ENCODE peak calls at places on chromosome 2, in four cellular contexts. M, Z, B and J are unnamed samples.
A peak's percentile ranks its signal among the peaks of the same experiment; 100 is the strongest.

GRCh38 chr2:73053316-73054114 is 18.0 kb downstream of the SFXN5 start:
- DNase-seq in M (no peak), Z (no peak), B (no peak), J (no peak)

GRCh38 chr2:193584522-193584938 is 1389.8 kb upstream of the TMEFF2 start:
- DNase-seq in M (no peak), Z (no peak), B (no peak), J (peak; percentile 51)

GRCh38 chr2:25362564-25363145 is 20.9 kb upstream of the DNMT3A start:
- DNase-seq in M (no peak), Z (no peak), B (no peak), J (peak; percentile 37)

GRCh38 chr2:223532161-223532560 is 70.0 kb downstream of the SCG2 start:
- DNase-seq in M (no peak), Z (no peak), B (no peak), J (no peak)

GRCh38 chr2:179332903-179333302 is 68.3 kb upstream of the SESTD1 start:
- DNase-seq in M (no peak), Z (no peak), B (no peak), J (no peak)

GRCh38 chr2:85537600-85538506 is 1.1 kb upstream of the MAT2A start:
- DNase-seq in M (peak; percentile 26), Z (peak; percentile 74), B (peak; percentile 72), J (peak; percentile 85)

GRCh38 chr2:189082576-189082975 is 97.0 kb downstream of the COL5A2 start:
- DNase-seq in M (no peak), Z (no peak), B (no peak), J (no peak)

GRCh38 chr2:26737221-26737620 is 26.9 kb upstream of the SLC35F6 start:
- DNase-seq in M (no peak), Z (no peak), B (no peak), J (peak; percentile 41)

GRCh38 chr2:135913726-135914365 is 37.6 kb upstream of the MCM6 start:
- DNase-seq in M (peak; percentile 7), Z (peak; percentile 36), B (peak; percentile 66), J (peak; percentile 38)

GRCh38 chr2:61135510-61135909 is 26.5 kb upstream of the C2orf74 start:
- DNase-seq in M (peak; percentile 51), Z (no peak), B (no peak), J (peak; percentile 34)

GRCh38 chr2:44551001-44551400 is 189.3 kb downstream of the CAMKMT start:
- DNase-seq in M (no peak), Z (no peak), B (no peak), J (peak; percentile 6)

GRCh38 chr2:239259603-239260298 is 141.1 kb downstream of the HDAC4 start:
- DNase-seq in M (no peak), Z (no peak), B (no peak), J (no peak)

GRCh38 chr2:168751104-168751768 is 51.2 kb upstream of the NOSTRIN start:
- DNase-seq in M (no peak), Z (no peak), B (peak; percentile 22), J (no peak)

GRCh38 chr2:19312949-19313348 is 45.5 kb downstream of the OSR1 start:
- DNase-seq in M (peak; percentile 38), Z (no peak), B (no peak), J (no peak)

GRCh38 chr2:135773917-135774316 is 32.3 kb downstream of the UBXN4 start:
- DNase-seq in M (no peak), Z (no peak), B (no peak), J (no peak)

GRCh38 chr2:222038086-222038802 is 260.6 kb downstream of the PAX3 start:
- DNase-seq in M (peak; percentile 14), Z (peak; percentile 7), B (peak; percentile 51), J (no peak)

GRCh38 chr2:80154231-80154915 is 150.2 kb downstream of the LRRTM1 start:
- DNase-seq in M (no peak), Z (no peak), B (no peak), J (no peak)

GRCh38 chr2:230666885-230667712 is 45.5 kb upstream of the CAB39 start:
- DNase-seq in M (no peak), Z (no peak), B (no peak), J (no peak)